ENCODE peak calls at places on chromosomes 3 and 15, in four cellular contexts. I is AG04450, N is H9, M is MM.1S. D is an unnamed sample.

GRCh38 chr3:10373686-10374261 is 52.9 kb upstream of the SEC13 start:
- DNase-seq in N (no peak), M (no peak), I (no peak), D (peak; percentile 33)

GRCh38 chr15:73028030-73028429 is 24.2 kb upstream of the NEO1 start:
- DNase-seq in M (no peak), N (no peak), I (no peak), D (no peak)

GRCh38 chr3:24088782-24089181 is 143.7 kb downstream of the NR1D2 start:
- DNase-seq in I (no peak), M (peak; percentile 18), N (no peak), D (no peak)

GRCh38 chr3:74353039-74353438 is 261.4 kb downstream of the CNTN3 start:
- DNase-seq in M (no peak), N (peak; percentile 28), I (no peak), D (no peak)

GRCh38 chr3:140050977-140051957 is 116.3 kb downstream of the CLSTN2 start:
- DNase-seq in I (no peak), M (no peak), N (peak; percentile 40), D (no peak)

GRCh38 chr3:85159376-85159775 is 200.6 kb downstream of the CADM2 start:
- DNase-seq in M (no peak), I (no peak), N (no peak), D (no peak)

GRCh38 chr15:34514251-34514760 is 69.1 kb downstream of the GOLGA8B start:
- DNase-seq in I (no peak), N (no peak), M (peak; percentile 29), D (no peak)

GRCh38 chr3:81947359-81947758 is 185.9 kb upstream of the GBE1 start:
- DNase-seq in I (no peak), M (no peak), N (no peak), D (no peak)

GRCh38 chr3:196471551-196471950 is 32.0 kb downstream of the RNF168 start:
- DNase-seq in I (no peak), N (no peak), M (no peak), D (no peak)

GRCh38 chr3:195897081-195897852 is 11.1 kb downstream of the TNK2 start:
- DNase-seq in M (no peak), I (no peak), N (no peak), D (no peak)

GRCh38 chr3:67414740-67415139 is 239.7 kb downstream of the SUCLG2 start:
- DNase-seq in M (no peak), I (no peak), N (no peak), D (no peak)

GRCh38 chr3:164459526-164460151 is 618.7 kb downstream of the SI start:
- DNase-seq in M (no peak), I (no peak), N (no peak), D (no peak)

GRCh38 chr15:93943607-93944006 is 287.8 kb upstream of the MCTP2 start:
- DNase-seq in I (no peak), N (no peak), M (no peak), D (no peak)

GRCh38 chr3:45890405-45890804 is 4.1 kb downstream of the CCR9 start:
- DNase-seq in M (no peak), I (no peak), N (no peak), D (no peak)

GRCh38 chr3:13289771-13290285 is 130.3 kb downstream of the NUP210 start:
- DNase-seq in M (no peak), I (no peak), N (no peak), D (no peak)

GRCh38 chr3:43649365-43649968 is 27.7 kb upstream of the ANO10 start:
- DNase-seq in N (peak; percentile 59), I (no peak), M (no peak), D (no peak)

GRCh38 chr15:25437751-25438600 is 848 bp downstream of the UBE3A start:
- DNase-seq in I (no peak), M (peak; percentile 62), N (peak; percentile 61), D (no peak)

GRCh38 chr3:23981955-23982354 is 36.9 kb downstream of the NR1D2 start:
- DNase-seq in M (no peak), I (no peak), N (peak; percentile 70), D (no peak)

GRCh38 chr3:117910820-117911524 is 1123.7 kb downstream of the IGSF11 start:
- DNase-seq in N (peak; percentile 32), I (no peak), M (no peak), D (no peak)

GRCh38 chr3:129398803-129399144 is 29.7 kb downstream of the EFCAB12 start:
- DNase-seq in M (no peak), N (no peak), I (no peak), D (no peak)

GRCh38 chr15:85872125-85872524 is 77.4 kb upstream of the KLHL25 start:
- DNase-seq in I (no peak), N (no peak), M (no peak), D (no peak)

GRCh38 chr3:194274424-194275085 is 76.6 kb downstream of the CPN2 start:
- DNase-seq in N (peak; percentile 26), M (no peak), I (no peak), D (no peak)

GRCh38 chr15:27816790-27817189 is 282.3 kb downstream of the OCA2 start:
- DNase-seq in M (no peak), N (no peak), I (no peak), D (no peak)

GRCh38 chr3:113878403-113878802 is 39.8 kb downstream of the GRAMD1C start:
- DNase-seq in M (no peak), I (no peak), N (no peak), D (no peak)

GRCh38 chr3:159994182-159994581 is 5.5 kb downstream of the IL12A start:
- DNase-seq in N (no peak), I (no peak), M (no peak), D (no peak)

GRCh38 chr15:69830425-69830824 is 267.3 kb downstream of the TLE3 start:
- DNase-seq in I (no peak), M (no peak), N (no peak), D (no peak)

GRCh38 chr3:56314842-56315241 is 153.4 kb downstream of the ERC2 start:
- DNase-seq in I (no peak), M (no peak), N (peak; percentile 29), D (peak; percentile 26)

GRCh38 chr3:32817195-32817560 is 619 bp upstream of the TRIM71 start:
- DNase-seq in I (no peak), N (no peak), M (no peak), D (no peak)

GRCh38 chr3:30644615-30645014 is 38.2 kb downstream of the TGFBR2 start:
- DNase-seq in M (peak; percentile 48), I (peak; percentile 36), N (no peak), D (no peak)

GRCh38 chr3:138332472-138333073 is 2.9 kb upstream of the NME9 start:
- DNase-seq in I (no peak), M (peak; percentile 50), N (no peak), D (no peak)

GRCh38 chr3:116339441-116340028 is 105.8 kb downstream of the LSAMP start:
- DNase-seq in N (no peak), I (peak; percentile 7), M (no peak), D (peak; percentile 4)

GRCh38 chr3:60282840-60283239 is 968.4 kb downstream of the FHIT start:
- DNase-seq in M (no peak), I (no peak), N (no peak), D (no peak)

GRCh38 chr15:57296473-57297162 is 79.7 kb upstream of the CGNL1 start:
- DNase-seq in I (no peak), N (peak; percentile 58), M (no peak), D (no peak)

GRCh38 chr3:112390783-112391641 is 58.1 kb downstream of the CD200 start:
- DNase-seq in I (peak; percentile 94), N (peak; percentile 68), M (no peak), D (peak; percentile 66)

GRCh38 chr3:99990179-99990578 is 124.1 kb downstream of the FILIP1L start:
- DNase-seq in I (no peak), N (no peak), M (no peak), D (no peak)

GRCh38 chr3:184491867-184492615 is 69.5 kb upstream of the EPHB3 start:
- DNase-seq in I (no peak), M (no peak), N (no peak), D (no peak)

GRCh38 chr3:77321646-77322045 is 281.7 kb downstream of the ROBO2 start:
- DNase-seq in I (no peak), N (no peak), M (no peak), D (no peak)

GRCh38 chr3:77323616-77324015 is 283.7 kb downstream of the ROBO2 start:
- DNase-seq in N (no peak), I (no peak), M (no peak), D (no peak)

GRCh38 chr3:77320514-77320913 is 280.6 kb downstream of the ROBO2 start:
- DNase-seq in I (peak; percentile 33), N (no peak), M (peak; percentile 42), D (no peak)

GRCh38 chr3:77324115-77324514 is 284.2 kb downstream of the ROBO2 start:
- DNase-seq in I (no peak), M (no peak), N (no peak), D (no peak)

GRCh38 chr3:77319711-77320110 is 279.8 kb downstream of the ROBO2 start:
- DNase-seq in M (no peak), I (no peak), N (no peak), D (no peak)
- TF ChIP-seq CTCF in M (peak; percentile 32), I (peak; percentile 60), N (peak; percentile 67), D (no peak)

DNA sequence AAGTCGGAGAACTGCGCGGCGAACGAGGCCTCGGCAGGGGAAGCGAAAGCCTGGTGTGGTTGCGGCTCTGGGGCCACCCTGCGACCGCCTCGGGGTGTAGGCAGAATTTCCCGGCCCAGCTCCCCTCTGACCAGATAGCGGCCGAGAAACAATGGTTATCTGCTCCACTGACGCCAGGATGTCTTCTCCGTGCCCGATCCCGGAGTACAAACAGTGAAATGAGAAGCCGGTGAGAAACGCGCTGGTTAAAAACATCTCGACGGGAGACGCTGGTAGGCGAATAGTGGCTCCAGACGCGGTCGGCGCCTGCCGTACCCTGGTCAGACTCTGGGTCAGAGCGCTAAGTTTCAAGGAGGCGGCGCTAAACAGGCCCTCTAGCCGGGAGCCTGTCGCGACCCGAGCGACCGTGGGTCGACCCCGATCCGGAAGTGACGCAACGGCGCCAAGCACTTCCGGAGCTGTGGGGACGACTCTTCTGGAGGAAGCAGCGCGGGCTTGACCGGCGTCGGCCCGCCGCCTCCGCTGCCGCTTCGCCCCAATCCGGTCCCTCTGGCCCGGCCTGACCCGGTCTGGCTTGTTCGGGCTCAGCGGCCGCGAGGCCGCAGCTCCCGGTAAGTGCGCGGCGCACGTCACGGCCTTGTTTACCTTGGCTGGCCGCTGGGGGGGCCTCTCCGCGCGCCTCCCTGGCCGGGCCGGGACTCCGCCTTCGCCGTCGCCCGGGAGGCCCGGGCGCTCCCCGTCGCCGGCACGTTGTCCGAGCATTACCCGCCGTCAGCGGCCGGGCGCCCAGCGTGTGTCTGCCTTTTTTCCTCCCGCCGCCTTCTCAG is at the start of gene ARIH2:
- DNase-seq in I (peak; percentile 77), M (peak; percentile 98), N (peak; percentile 93), D (peak; percentile 60)
- TF ChIP-seq CTCF in I (peak; percentile 19), M (peak; percentile 20), N (no peak), D (no peak)

GRCh38 chr3:135238866-135239434 is 443.9 kb downstream of the EPHB1 start:
- DNase-seq in I (no peak), N (no peak), M (no peak), D (no peak)

GRCh38 chr3:135239485-135239884 is 444.4 kb downstream of the EPHB1 start:
- DNase-seq in I (no peak), M (no peak), N (no peak), D (no peak)

GRCh38 chr3:135242285-135242684 is 447.2 kb downstream of the EPHB1 start:
- DNase-seq in N (no peak), M (no peak), I (no peak), D (no peak)

GRCh38 chr3:135238201-135238600 is 443.1 kb downstream of the EPHB1 start:
- DNase-seq in M (no peak), I (no peak), N (no peak), D (no peak)

GRCh38 chr3:135240426-135240825 is 445.4 kb downstream of the EPHB1 start:
- DNase-seq in N (peak; percentile 56), I (no peak), M (no peak), D (no peak)
- TF ChIP-seq CTCF in N (peak; percentile 65), I (no peak), M (no peak), D (no peak)

GRCh38 chr15:89656116-89656815 is 999 bp upstream of the KIF7 start:
- DNase-seq in I (no peak), N (no peak), M (peak; percentile 79), D (no peak)
- TF ChIP-seq CTCF in I (no peak), N (no peak), M (no peak), D (no peak)

D was measured in HFF-Myc.